ENCODE peak calls at places on chromosome X, in nine cellular contexts. V is A549, U is sigmoid colon, O is GM12878, C is stomach, M is suprapubic skin, N is H1, J is ovary, D is upper lobe of left lung. S is an unnamed sample.
A peak's percentile ranks its signal among the peaks of the same experiment; 100 is the strongest.

GRCh38 chrX:77597090-77597489 is 149.9 kb downstream of the FGF16 start:
- DNase-seq in V (peak; percentile 16), U (no peak), O (no peak), C (no peak), M (no peak), N (no peak), J (no peak), D (no peak), S (no peak)

GRCh38 chrX:107823456-107823855 is 2.2 kb upstream of the MID2 start:
- DNase-seq in V (no peak), U (no peak), O (no peak), C (no peak), M (no peak), N (no peak), J (no peak), D (no peak), S (no peak)

GRCh38 chrX:93538575-93538974 is 134.8 kb downstream of the NAP1L3 start:
- DNase-seq in V (no peak), U (no peak), O (no peak), C (no peak), M (no peak), N (no peak), J (no peak), D (no peak), S (no peak)

GRCh38 chrX:100895365-100896075 is 21.4 kb upstream of the NOX1 start:
- DNase-seq in V (peak; percentile 56), U (no peak), O (no peak), C (peak; percentile 33), M (no peak), N (no peak), J (no peak), D (no peak), S (peak; percentile 4)

GRCh38 chrX:54494970-54495813 is 842 bp downstream of the FGD1 start:
- DNase-seq in V (peak; percentile 20), U (no peak), O (no peak), C (peak; percentile 31), M (no peak), N (no peak), J (peak; percentile 36), D (peak; percentile 73), S (no peak)

GRCh38 chrX:18252644-18253359 is 32.1 kb upstream of the BEND2 start:
- DNase-seq in V (no peak), U (no peak), O (no peak), C (no peak), M (no peak), N (no peak), J (no peak), D (no peak), S (no peak)

GRCh38 chrX:115958687-115959359 is 211.7 kb upstream of the AGTR2 start:
- DNase-seq in V (no peak), U (no peak), O (no peak), C (no peak), M (no peak), N (no peak), J (no peak), D (no peak), S (no peak)

GRCh38 chrX:39167791-39168190 is 366.5 kb downstream of the MID1IP1 start:
- DNase-seq in V (no peak), U (no peak), O (no peak), C (no peak), M (no peak), N (no peak), J (no peak), D (no peak), S (no peak)

GRCh38 chrX:7132335-7133035 is 15.0 kb upstream of the STS start:
- DNase-seq in V (peak; percentile 90), U (no peak), O (no peak), C (peak; percentile 90), M (no peak), N (peak; percentile 43), J (no peak), D (no peak), S (no peak)

DNA sequence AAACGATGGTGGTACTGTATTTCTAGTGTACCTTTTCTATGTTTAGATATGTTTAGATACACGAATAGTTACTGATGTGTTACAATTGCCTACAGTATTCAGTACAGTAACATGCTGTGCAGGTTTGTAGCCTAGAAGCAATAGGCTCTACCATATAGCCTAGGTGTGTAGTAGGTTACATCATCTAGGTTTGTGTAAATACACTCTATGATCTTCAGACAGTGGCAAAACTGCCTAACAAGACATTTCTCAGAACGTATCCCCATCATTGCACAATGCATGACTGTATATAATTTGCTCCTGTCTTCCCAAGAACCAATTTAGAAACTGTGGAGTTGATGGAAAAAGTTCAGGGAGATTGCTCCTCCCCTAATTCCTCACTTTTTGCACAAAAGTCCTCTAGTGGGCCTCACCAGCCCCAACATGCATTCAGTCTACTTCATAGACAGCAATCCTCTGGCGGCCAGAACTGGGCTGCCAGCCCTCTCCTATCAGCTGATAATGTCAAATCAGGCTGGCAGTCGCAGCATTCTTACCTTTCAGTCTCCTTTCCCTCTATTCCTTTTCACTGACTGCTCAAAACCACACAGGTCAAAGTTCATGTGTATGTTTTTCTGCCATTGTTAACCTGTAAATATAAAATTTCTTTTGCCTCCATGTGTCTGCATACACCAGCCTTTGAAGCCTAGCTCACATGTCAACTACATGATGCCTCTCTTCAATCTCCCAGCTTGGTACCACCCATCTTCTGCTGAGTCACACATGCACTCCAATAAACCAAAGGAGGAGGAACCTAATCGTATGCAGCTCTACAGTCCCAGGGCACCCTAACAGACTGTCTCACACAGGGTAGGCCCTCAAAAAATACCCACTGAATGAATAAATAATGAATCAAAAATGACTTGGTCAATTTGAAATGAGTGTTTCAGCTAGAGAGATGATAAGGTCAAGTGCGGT is 32.1 kb downstream of the BCLAF3 start:
- DNase-seq in V (peak; percentile 2), U (no peak), O (no peak), C (no peak), M (no peak), N (no peak), J (no peak), D (no peak), S (no peak)
- H3K9me3 ChIP-seq in V (no peaks in the 10 kb centered on the region), U (no peaks in the 10 kb centered on the region), O (no peaks in the 10 kb centered on the region), C (no peaks in the 10 kb centered on the region), M (no peaks in the 10 kb centered on the region), N (no peaks in the 10 kb centered on the region), J (no peaks in the 10 kb centered on the region), D (no peaks in the 10 kb centered on the region), S (no peaks in the 10 kb centered on the region)

GRCh38 chrX:153928846-153929245 is 2.8 kb upstream of the ARHGAP4 start:
- DNase-seq in V (no peak), U (no peak), O (no peak), C (no peak), M (no peak), N (no peak), J (no peak), D (no peak), S (no peak)
- H3K4me1 ChIP-seq in V (peaks cover 23% of the 10 kb centered on the region), U (peaks cover 21% of the 10 kb centered on the region), O (peaks cover 3% of the 10 kb centered on the region), C (peaks cover 45% of the 10 kb centered on the region), M (peaks cover 43% of the 10 kb centered on the region), N (peaks cover 9% of the 10 kb centered on the region), J (peaks cover 10% of the 10 kb centered on the region), D (peaks cover 4% of the 10 kb centered on the region), S (peaks cover 4% of the 10 kb centered on the region)

GRCh38 chrX:121360280-121360679 is 312.9 kb downstream of the GLUD2 start:
- DNase-seq in V (no peak), U (no peak), O (no peak), C (no peak), M (no peak), N (no peak), J (no peak), D (no peak), S (no peak)

GRCh38 chrX:121365572-121366161 is 318.3 kb downstream of the GLUD2 start:
- DNase-seq in V (no peak), U (no peak), O (no peak), C (no peak), M (no peak), N (no peak), J (no peak), D (no peak), S (no peak)
- TF ChIP-seq EP300 in V (no peak), U (no peak), O (no peak), C (no peak), M (no peak), N (no peak), J (no peak), D (no peak), S (no peak)

DNA sequence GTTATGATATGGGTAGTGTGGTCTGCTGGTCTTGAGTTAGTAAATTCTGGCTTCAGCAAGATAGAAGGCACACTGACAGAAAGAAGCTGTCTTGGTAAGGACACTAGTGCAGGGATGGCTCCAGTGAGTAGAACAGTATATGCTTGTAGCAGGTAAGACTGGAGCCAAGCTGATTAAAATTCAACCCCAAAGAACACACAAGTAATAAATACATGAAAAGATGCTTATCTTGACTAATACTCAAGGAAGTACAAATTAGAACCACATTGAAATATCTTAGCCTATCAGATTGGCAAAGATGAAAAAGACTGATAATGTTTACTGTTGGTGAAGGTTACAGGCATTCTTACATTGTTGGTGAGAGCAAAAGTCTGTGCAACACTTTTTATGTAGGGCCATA is 2.0 kb upstream of the IL9R start:
- DNase-seq in V (no peak), U (no peak), O (no peak), C (no peak), M (no peak), N (no peak), J (no peak), D (no peak), S (no peak)
- H3K9me3 ChIP-seq in V (no peaks in the 10 kb centered on the region), U (no peaks in the 10 kb centered on the region), O (no peaks in the 10 kb centered on the region), C (no peaks in the 10 kb centered on the region), M (no peaks in the 10 kb centered on the region), N (peaks cover 44% of the 10 kb centered on the region), J (no peaks in the 10 kb centered on the region), D (no peaks in the 10 kb centered on the region), S (no peaks in the 10 kb centered on the region)

DNA sequence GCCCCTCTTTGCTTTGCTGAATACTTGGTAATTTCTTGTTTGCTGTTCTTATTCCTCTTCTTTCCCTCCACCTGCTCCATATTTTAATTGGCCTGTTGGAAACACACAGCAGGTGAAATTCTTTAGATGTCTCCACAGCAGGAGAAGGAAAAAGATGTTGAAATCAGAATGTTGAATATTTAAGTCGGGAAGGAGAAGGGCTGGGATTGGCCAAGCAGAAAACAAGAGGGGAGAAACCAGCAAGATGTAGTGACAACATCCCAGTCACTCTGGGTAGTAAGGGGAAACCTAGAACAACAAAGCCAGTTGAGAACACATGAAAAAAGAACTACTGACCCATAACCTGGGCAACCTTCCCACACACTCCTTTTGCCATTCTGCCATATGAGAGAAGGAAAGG is 37.3 kb upstream of the STAG2 start:
- DNase-seq in V (no peak), U (no peak), O (no peak), C (no peak), M (no peak), N (no peak), J (no peak), D (no peak), S (no peak)
- H3K4me1 ChIP-seq in V (peaks cover 11% of the 10 kb centered on the region), U (no peaks in the 10 kb centered on the region), O (no peaks in the 10 kb centered on the region), C (no peaks in the 10 kb centered on the region), M (no peaks in the 10 kb centered on the region), N (no peaks in the 10 kb centered on the region), J (no peaks in the 10 kb centered on the region), D (no peaks in the 10 kb centered on the region), S (no peaks in the 10 kb centered on the region)

S was measured in tibial nerve.